ENCODE peak calls at places on chromosomes 13 and 19, in four cellular contexts. One of them, this sample, is unnamed. For H3K4me1 and H3K27me3, the result is how much of the 10 kb centered on the place peaks cover.

GRCh38 chr19:17826508-17827056 is 5.3 kb upstream of the INSL3 start:
- DNase-seq in thoracic aorta: no peak
- DNase-seq in sigmoid colon: no peak
- DNase-seq in vagina: no peak
- DNase-seq in this sample: no peak

GRCh38 chr19:47036233-47036651 is 12.2 kb downstream of the TMEM160 start:
- DNase-seq in vagina: no peak
- DNase-seq in sigmoid colon: no peak
- DNase-seq in thoracic aorta: no peak
- DNase-seq in this sample: peak

GRCh38 chr13:81738364-81738763 is 1397.4 kb upstream of the SPRY2 start:
- DNase-seq in vagina: no peak
- DNase-seq in thoracic aorta: no peak
- DNase-seq in sigmoid colon: no peak
- DNase-seq in this sample: no peak

GRCh38 chr19:47186337-47187022 is 44.5 kb downstream of the BBC3 start:
- DNase-seq in sigmoid colon: no peak
- DNase-seq in thoracic aorta: no peak
- DNase-seq in vagina: no peak
- DNase-seq in this sample: no peak

GRCh38 chr13:37138169-37138568 is 32.7 kb upstream of the CSNK1A1L start:
- DNase-seq in sigmoid colon: no peak
- DNase-seq in thoracic aorta: no peak
- DNase-seq in vagina: no peak
- DNase-seq in this sample: no peak

GRCh38 chr19:13906525-13906904 is 514 bp downstream of the CC2D1A start:
- DNase-seq in sigmoid colon: no peak
- DNase-seq in thoracic aorta: no peak
- DNase-seq in vagina: no peak
- DNase-seq in this sample: peak

GRCh38 chr19:43826787-43827754 is at the start of gene ZNF283:
- DNase-seq in thoracic aorta: peak
- DNase-seq in vagina: no peak
- DNase-seq in sigmoid colon: peak
- DNase-seq in this sample: peak

GRCh38 chr19:19475845-19476828 is 39.2 kb downstream of the TSSK6 start:
- DNase-seq in thoracic aorta: no peak
- DNase-seq in vagina: no peak
- DNase-seq in sigmoid colon: no peak
- DNase-seq in this sample: no peak

GRCh38 chr13:21933001-21933400 is 262.1 kb downstream of the FGF9 start:
- DNase-seq in thoracic aorta: no peak
- DNase-seq in sigmoid colon: no peak
- DNase-seq in vagina: no peak
- DNase-seq in this sample: no peak

GRCh38 chr19:38478273-38478971 is 44.9 kb downstream of the RYR1 start:
- DNase-seq in sigmoid colon: no peak
- DNase-seq in thoracic aorta: no peak
- DNase-seq in vagina: no peak
- DNase-seq in this sample: no peak

GRCh38 chr19:47421844-47422395 is 2.6 kb upstream of the MEIS3 start:
- DNase-seq in sigmoid colon: no peak
- DNase-seq in vagina: no peak
- DNase-seq in thoracic aorta: no peak
- DNase-seq in this sample: no peak

GRCh38 chr19:36719687-36720556 is 32.5 kb downstream of the ZNF567 start:
- DNase-seq in sigmoid colon: no peak
- DNase-seq in thoracic aorta: no peak
- DNase-seq in vagina: no peak
- DNase-seq in this sample: no peak

GRCh38 chr19:54439174-54439851 is 9.7 kb upstream of the LENG8 start:
- DNase-seq in thoracic aorta: no peak
- DNase-seq in sigmoid colon: no peak
- DNase-seq in vagina: no peak
- DNase-seq in this sample: peak

GRCh38 chr13:33893559-33893958 is 75.6 kb downstream of the RFC3 start:
- DNase-seq in sigmoid colon: no peak
- DNase-seq in thoracic aorta: no peak
- DNase-seq in vagina: no peak
- DNase-seq in this sample: no peak

GRCh38 chr19:45069056-45069455 is 7.2 kb downstream of the ZNF296 start:
- DNase-seq in thoracic aorta: no peak
- DNase-seq in vagina: no peak
- DNase-seq in sigmoid colon: no peak
- DNase-seq in this sample: peak

GRCh38 chr19:19269952-19270694 is 3.0 kb downstream of the TM6SF2 start:
- DNase-seq in sigmoid colon: no peak
- DNase-seq in thoracic aorta: no peak
- DNase-seq in vagina: no peak
- DNase-seq in this sample: no peak

GRCh38 chr19:38707512-38708114 is 36.7 kb downstream of the CAPN12 start:
- DNase-seq in thoracic aorta: no peak
- DNase-seq in vagina: no peak
- DNase-seq in sigmoid colon: peak
- DNase-seq in this sample: peak

GRCh38 chr19:44757735-44758505 is 9.4 kb downstream of the BCL3 start:
- DNase-seq in vagina: no peak
- DNase-seq in thoracic aorta: no peak
- DNase-seq in sigmoid colon: peak
- DNase-seq in this sample: peak

GRCh38 chr13:109214393-109214792 is 572.0 kb downstream of the IRS2 start:
- DNase-seq in vagina: no peak
- DNase-seq in sigmoid colon: no peak
- DNase-seq in thoracic aorta: no peak
- DNase-seq in this sample: no peak

GRCh38 chr13:79079351-79079839 is 326.7 kb downstream of the RBM26 start:
- DNase-seq in vagina: no peak
- DNase-seq in thoracic aorta: no peak
- DNase-seq in sigmoid colon: no peak
- DNase-seq in this sample: no peak

GRCh38 chr19:55014714-55015113 is 23.4 kb downstream of the GP6 start:
- DNase-seq in vagina: no peak
- DNase-seq in sigmoid colon: peak
- DNase-seq in thoracic aorta: no peak
- DNase-seq in this sample: no peak

GRCh38 chr19:12801466-12802266 is at the start of the genes PRDX2 and THSD8:
- DNase-seq in vagina: no peak
- DNase-seq in sigmoid colon: peak
- DNase-seq in thoracic aorta: no peak
- DNase-seq in this sample: peak

GRCh38 chr19:4103073-4103418 is 20.9 kb downstream of the MAP2K2 start:
- DNase-seq in thoracic aorta: no peak
- DNase-seq in vagina: no peak
- DNase-seq in sigmoid colon: no peak
- DNase-seq in this sample: no peak

GRCh38 chr13:47148543-47148942 is 251.7 kb upstream of the HTR2A start:
- DNase-seq in thoracic aorta: no peak
- DNase-seq in sigmoid colon: no peak
- DNase-seq in vagina: no peak
- DNase-seq in this sample: no peak

GRCh38 chr19:17902701-17903100 is 30.1 kb upstream of the CCDC124 start:
- DNase-seq in vagina: no peak
- DNase-seq in thoracic aorta: no peak
- DNase-seq in sigmoid colon: no peak
- DNase-seq in this sample: no peak

GRCh38 chr19:39413269-39413902 is 917 bp downstream of the PLEKHG2 start:
- DNase-seq in sigmoid colon: peak
- DNase-seq in thoracic aorta: no peak
- DNase-seq in vagina: no peak
- DNase-seq in this sample: no peak

GRCh38 chr13:40916207-40916998 is 102.7 kb downstream of the ELF1 start:
- DNase-seq in vagina: no peak
- DNase-seq in sigmoid colon: no peak
- DNase-seq in thoracic aorta: no peak
- DNase-seq in this sample: no peak

GRCh38 chr19:31270897-31271568 is 78.2 kb downstream of the TSHZ3 start:
- DNase-seq in vagina: no peak
- DNase-seq in thoracic aorta: no peak
- DNase-seq in sigmoid colon: peak
- DNase-seq in this sample: no peak

GRCh38 chr19:2478324-2478755 is 2.4 kb downstream of the GADD45B start:
- DNase-seq in sigmoid colon: peak
- DNase-seq in thoracic aorta: peak
- DNase-seq in vagina: no peak
- DNase-seq in this sample: peak

GRCh38 chr13:112213467-112214245 is 146.7 kb downstream of the SOX1 start:
- DNase-seq in sigmoid colon: no peak
- DNase-seq in vagina: no peak
- DNase-seq in thoracic aorta: no peak
- DNase-seq in this sample: peak

GRCh38 chr19:16372065-16372915 is 47.7 kb downstream of the KLF2 start:
- DNase-seq in thoracic aorta: no peak
- DNase-seq in sigmoid colon: peak
- DNase-seq in vagina: no peak
- DNase-seq in this sample: no peak
- H3K4me1 ChIP-seq in thoracic aorta: under half
- H3K4me1 ChIP-seq in sigmoid colon: under half
- H3K4me1 ChIP-seq in vagina: under half
- H3K4me1 ChIP-seq in this sample: half or more

GRCh38 chr19:33277434-33277833 is 24.9 kb downstream of the CEBPA start:
- DNase-seq in sigmoid colon: no peak
- DNase-seq in vagina: no peak
- DNase-seq in thoracic aorta: no peak
- DNase-seq in this sample: no peak

GRCh38 chr19:33279430-33280350 is 22.6 kb downstream of the CEBPA start:
- DNase-seq in thoracic aorta: no peak
- DNase-seq in sigmoid colon: no peak
- DNase-seq in vagina: no peak
- DNase-seq in this sample: no peak

GRCh38 chr19:33278403-33279269 is 23.7 kb downstream of the CEBPA start:
- DNase-seq in sigmoid colon: no peak
- DNase-seq in vagina: no peak
- DNase-seq in thoracic aorta: no peak
- DNase-seq in this sample: no peak

GRCh38 chr19:33275933-33276619 is 26.3 kb downstream of the CEBPA start:
- DNase-seq in sigmoid colon: no peak
- DNase-seq in vagina: no peak
- DNase-seq in thoracic aorta: no peak
- DNase-seq in this sample: peak

DNA sequence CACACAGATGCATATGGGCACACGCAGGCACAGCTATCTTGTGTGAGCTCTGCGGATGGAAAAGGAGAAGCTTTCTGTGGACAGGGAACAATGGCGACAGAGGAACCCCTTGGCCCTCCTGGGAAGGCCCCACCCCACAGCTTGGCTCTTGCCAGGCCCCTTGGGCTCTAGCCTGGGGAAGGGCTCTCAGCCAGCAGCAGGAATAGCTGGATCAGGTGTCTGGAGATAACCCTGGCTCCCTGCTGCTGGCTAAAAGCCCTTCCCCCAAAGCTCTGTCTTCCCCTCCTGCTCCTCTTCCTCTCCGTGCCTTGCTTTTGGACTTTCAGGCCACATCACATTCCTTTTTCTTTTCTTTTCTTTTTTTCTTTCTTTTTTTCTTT is 24.3 kb downstream of the CEBPA start:
- DNase-seq in sigmoid colon: no peak
- DNase-seq in vagina: no peak
- DNase-seq in thoracic aorta: no peak
- DNase-seq in this sample: no peak
- H3K27me3 ChIP-seq in sigmoid colon: under half
- H3K27me3 ChIP-seq in vagina: under half
- H3K27me3 ChIP-seq in thoracic aorta: under half
- H3K27me3 ChIP-seq in this sample: under half

GRCh38 chr13:110410906-110411305 is 103.8 kb downstream of the COL4A2 start:
- DNase-seq in sigmoid colon: no peak
- DNase-seq in vagina: no peak
- DNase-seq in thoracic aorta: no peak
- DNase-seq in this sample: no peak
- H3K4me1 ChIP-seq in sigmoid colon: half or more
- H3K4me1 ChIP-seq in vagina: half or more
- H3K4me1 ChIP-seq in thoracic aorta: half or more
- H3K4me1 ChIP-seq in this sample: half or more

DNA sequence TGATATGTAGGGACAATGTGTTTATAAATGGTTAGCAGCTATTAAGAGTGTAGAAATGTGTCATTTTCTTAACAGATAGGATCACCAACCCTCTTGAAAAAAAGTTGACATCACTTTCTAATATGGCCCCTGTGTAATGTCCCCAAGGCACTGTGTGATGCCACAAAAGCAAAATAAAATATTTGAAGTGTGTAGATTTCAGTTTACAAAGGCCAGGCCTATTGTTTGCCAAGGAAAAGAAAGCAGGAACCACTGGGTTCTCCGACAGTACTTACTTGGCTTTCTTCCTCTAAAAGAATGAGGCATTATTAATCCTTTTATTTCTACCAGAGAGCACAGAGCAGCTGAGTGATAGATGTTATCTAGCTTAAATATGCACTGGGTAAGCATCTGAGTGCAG is 10.5 kb upstream of the GJA3 start:
- DNase-seq in vagina: no peak
- DNase-seq in sigmoid colon: no peak
- DNase-seq in thoracic aorta: no peak
- DNase-seq in this sample: no peak
- H3K27me3 ChIP-seq in vagina: under half
- H3K27me3 ChIP-seq in sigmoid colon: under half
- H3K27me3 ChIP-seq in thoracic aorta: under half
- H3K27me3 ChIP-seq in this sample: half or more

GRCh38 chr19:49400034-49400433 is 12.0 kb downstream of the KASH5 start:
- DNase-seq in vagina: no peak
- DNase-seq in thoracic aorta: no peak
- DNase-seq in sigmoid colon: no peak
- DNase-seq in this sample: no peak

GRCh38 chr19:49407482-49408015 is 15.7 kb downstream of the PTH2 start:
- DNase-seq in sigmoid colon: no peak
- DNase-seq in vagina: no peak
- DNase-seq in thoracic aorta: no peak
- DNase-seq in this sample: no peak

GRCh38 chr19:49398931-49399330 is 10.9 kb downstream of the KASH5 start:
- DNase-seq in vagina: no peak
- DNase-seq in thoracic aorta: no peak
- DNase-seq in sigmoid colon: no peak
- DNase-seq in this sample: no peak

GRCh38 chr19:49407079-49407478 is 16.2 kb downstream of the PTH2 start:
- DNase-seq in vagina: no peak
- DNase-seq in sigmoid colon: no peak
- DNase-seq in thoracic aorta: no peak
- DNase-seq in this sample: no peak

GRCh38 chr19:49403404-49404187 is 15.5 kb downstream of the KASH5 start:
- DNase-seq in vagina: no peak
- DNase-seq in sigmoid colon: no peak
- DNase-seq in thoracic aorta: no peak
- DNase-seq in this sample: no peak
- H3K4me1 ChIP-seq in vagina: under half
- H3K4me1 ChIP-seq in sigmoid colon: under half
- H3K4me1 ChIP-seq in thoracic aorta: under half
- H3K4me1 ChIP-seq in this sample: under half